ENCODE peak calls at places on chromosome 5, in eight cellular contexts. One of them, this sample, is unnamed.
A peak's percentile ranks its signal among the peaks of the same experiment; 100 is the strongest.

GRCh38 chr5:56561-57290 is 35.2 kb upstream of the PLEKHG4B start:
- DNase-seq in effector memory CD8-positive, alpha-beta T cell: no peak
- DNase-seq in astrocyte: peak; percentile 26
- DNase-seq in posterior cingulate gyrus: no peak
- DNase-seq in DMS153: no peak
- DNase-seq in progenitor cell of endocrine pancreas: peak; percentile 46
- DNase-seq in HuH-7: no peak
- DNase-seq in NCI-H187: no peak
- DNase-seq in this sample: peak; percentile 27

GRCh38 chr5:170333161-170333909 is 35.8 kb upstream of the LCP2 start:
- DNase-seq in effector memory CD8-positive, alpha-beta T cell: peak; percentile 63
- DNase-seq in astrocyte: no peak
- DNase-seq in posterior cingulate gyrus: no peak
- DNase-seq in DMS153: no peak
- DNase-seq in progenitor cell of endocrine pancreas: no peak
- DNase-seq in HuH-7: no peak
- DNase-seq in NCI-H187: no peak
- DNase-seq in this sample: no peak

GRCh38 chr5:55037046-55037771 is 13.2 kb downstream of the GZMK start:
- DNase-seq in effector memory CD8-positive, alpha-beta T cell: peak; percentile 52
- DNase-seq in astrocyte: no peak
- DNase-seq in posterior cingulate gyrus: no peak
- DNase-seq in DMS153: no peak
- DNase-seq in progenitor cell of endocrine pancreas: no peak
- DNase-seq in HuH-7: no peak
- DNase-seq in NCI-H187: no peak
- DNase-seq in this sample: no peak

GRCh38 chr5:35644543-35644942 is 26.9 kb downstream of the SPEF2 start:
- DNase-seq in effector memory CD8-positive, alpha-beta T cell: no peak
- DNase-seq in astrocyte: no peak
- DNase-seq in posterior cingulate gyrus: no peak
- DNase-seq in DMS153: no peak
- DNase-seq in progenitor cell of endocrine pancreas: no peak
- DNase-seq in HuH-7: no peak
- DNase-seq in NCI-H187: no peak
- DNase-seq in this sample: peak; percentile 30

GRCh38 chr5:172716796-172717313 is 54.1 kb downstream of the DUSP1 start:
- DNase-seq in effector memory CD8-positive, alpha-beta T cell: peak; percentile 82
- DNase-seq in astrocyte: peak; percentile 52
- DNase-seq in posterior cingulate gyrus: peak; percentile 97
- DNase-seq in DMS153: peak; percentile 30
- DNase-seq in progenitor cell of endocrine pancreas: peak; percentile 81
- DNase-seq in HuH-7: peak; percentile 73
- DNase-seq in NCI-H187: peak; percentile 42
- DNase-seq in this sample: peak; percentile 73

GRCh38 chr5:96252596-96252995 is 180.5 kb downstream of the PCSK1 start:
- DNase-seq in effector memory CD8-positive, alpha-beta T cell: no peak
- DNase-seq in astrocyte: no peak
- DNase-seq in posterior cingulate gyrus: no peak
- DNase-seq in DMS153: no peak
- DNase-seq in progenitor cell of endocrine pancreas: no peak
- DNase-seq in HuH-7: no peak
- DNase-seq in NCI-H187: no peak
- DNase-seq in this sample: no peak

GRCh38 chr5:61817472-61818326 is 485.6 kb downstream of the ZSWIM6 start:
- DNase-seq in effector memory CD8-positive, alpha-beta T cell: no peak
- DNase-seq in astrocyte: peak; percentile 34
- DNase-seq in posterior cingulate gyrus: peak; percentile 94
- DNase-seq in DMS153: no peak
- DNase-seq in progenitor cell of endocrine pancreas: no peak
- DNase-seq in HuH-7: peak; percentile 13
- DNase-seq in NCI-H187: no peak
- DNase-seq in this sample: peak; percentile 87

GRCh38 chr5:142803428-142804111 is 33.4 kb downstream of the ARHGAP26 start:
- DNase-seq in effector memory CD8-positive, alpha-beta T cell: no peak
- DNase-seq in astrocyte: no peak
- DNase-seq in posterior cingulate gyrus: no peak
- DNase-seq in DMS153: no peak
- DNase-seq in progenitor cell of endocrine pancreas: no peak
- DNase-seq in HuH-7: no peak
- DNase-seq in NCI-H187: no peak
- DNase-seq in this sample: no peak

GRCh38 chr5:149452665-149453617 is 73.8 kb upstream of the IL17B start:
- DNase-seq in effector memory CD8-positive, alpha-beta T cell: no peak
- DNase-seq in astrocyte: peak; percentile 97
- DNase-seq in posterior cingulate gyrus: peak; percentile 60
- DNase-seq in DMS153: no peak
- DNase-seq in progenitor cell of endocrine pancreas: no peak
- DNase-seq in HuH-7: no peak
- DNase-seq in NCI-H187: no peak
- DNase-seq in this sample: peak; percentile 82

GRCh38 chr5:151569132-151570046 is 21.7 kb downstream of the FAT2 start:
- DNase-seq in effector memory CD8-positive, alpha-beta T cell: no peak
- DNase-seq in astrocyte: no peak
- DNase-seq in posterior cingulate gyrus: no peak
- DNase-seq in DMS153: no peak
- DNase-seq in progenitor cell of endocrine pancreas: no peak
- DNase-seq in HuH-7: no peak
- DNase-seq in NCI-H187: no peak
- DNase-seq in this sample: peak; percentile 96

GRCh38 chr5:78610633-78611032 is 37.9 kb downstream of the LHFPL2 start:
- DNase-seq in effector memory CD8-positive, alpha-beta T cell: no peak
- DNase-seq in astrocyte: peak; percentile 54
- DNase-seq in posterior cingulate gyrus: no peak
- DNase-seq in DMS153: no peak
- DNase-seq in progenitor cell of endocrine pancreas: no peak
- DNase-seq in HuH-7: no peak
- DNase-seq in NCI-H187: no peak
- DNase-seq in this sample: no peak

GRCh38 chr5:147558826-147559225 is 49.0 kb upstream of the DPYSL3 start:
- DNase-seq in effector memory CD8-positive, alpha-beta T cell: no peak
- DNase-seq in astrocyte: peak; percentile 68
- DNase-seq in posterior cingulate gyrus: no peak
- DNase-seq in DMS153: peak; percentile 32
- DNase-seq in progenitor cell of endocrine pancreas: no peak
- DNase-seq in HuH-7: no peak
- DNase-seq in NCI-H187: no peak
- DNase-seq in this sample: peak; percentile 55

GRCh38 chr5:88398316-88398715 is 129.7 kb upstream of the TMEM161B start:
- DNase-seq in effector memory CD8-positive, alpha-beta T cell: no peak
- DNase-seq in astrocyte: peak; percentile 30
- DNase-seq in posterior cingulate gyrus: no peak
- DNase-seq in DMS153: no peak
- DNase-seq in progenitor cell of endocrine pancreas: no peak
- DNase-seq in HuH-7: no peak
- DNase-seq in NCI-H187: no peak
- DNase-seq in this sample: no peak

GRCh38 chr5:163943546-163943945 is 438.1 kb downstream of the MAT2B start:
- DNase-seq in effector memory CD8-positive, alpha-beta T cell: no peak
- DNase-seq in astrocyte: peak; percentile 28
- DNase-seq in posterior cingulate gyrus: no peak
- DNase-seq in DMS153: no peak
- DNase-seq in progenitor cell of endocrine pancreas: no peak
- DNase-seq in HuH-7: no peak
- DNase-seq in NCI-H187: no peak
- DNase-seq in this sample: no peak

GRCh38 chr5:64807505-64807904 is 38.8 kb downstream of the CWC27 start:
- DNase-seq in effector memory CD8-positive, alpha-beta T cell: no peak
- DNase-seq in astrocyte: peak; percentile 65
- DNase-seq in posterior cingulate gyrus: no peak
- DNase-seq in DMS153: no peak
- DNase-seq in progenitor cell of endocrine pancreas: no peak
- DNase-seq in HuH-7: no peak
- DNase-seq in NCI-H187: no peak
- DNase-seq in this sample: peak; percentile 40

GRCh38 chr5:74167206-74167929 is 473.2 kb downstream of the ENC1 start:
- DNase-seq in effector memory CD8-positive, alpha-beta T cell: no peak
- DNase-seq in astrocyte: peak; percentile 96
- DNase-seq in posterior cingulate gyrus: no peak
- DNase-seq in DMS153: no peak
- DNase-seq in progenitor cell of endocrine pancreas: no peak
- DNase-seq in HuH-7: no peak
- DNase-seq in NCI-H187: no peak
- DNase-seq in this sample: peak; percentile 63

GRCh38 chr5:135213034-135213386 is 179.0 kb upstream of the PITX1 start:
- DNase-seq in effector memory CD8-positive, alpha-beta T cell: no peak
- DNase-seq in astrocyte: no peak
- DNase-seq in posterior cingulate gyrus: no peak
- DNase-seq in DMS153: no peak
- DNase-seq in progenitor cell of endocrine pancreas: no peak
- DNase-seq in HuH-7: no peak
- DNase-seq in NCI-H187: no peak
- DNase-seq in this sample: no peak

GRCh38 chr5:57267796-57268195 is 93.9 kb downstream of the GPBP1 start:
- DNase-seq in effector memory CD8-positive, alpha-beta T cell: no peak
- DNase-seq in astrocyte: no peak
- DNase-seq in posterior cingulate gyrus: no peak
- DNase-seq in DMS153: no peak
- DNase-seq in progenitor cell of endocrine pancreas: no peak
- DNase-seq in HuH-7: no peak
- DNase-seq in NCI-H187: no peak
- DNase-seq in this sample: no peak

GRCh38 chr5:43428034-43428712 is 16.0 kb upstream of the CCL28 start:
- DNase-seq in effector memory CD8-positive, alpha-beta T cell: no peak
- DNase-seq in astrocyte: peak; percentile 83
- DNase-seq in posterior cingulate gyrus: no peak
- DNase-seq in DMS153: no peak
- DNase-seq in progenitor cell of endocrine pancreas: no peak
- DNase-seq in HuH-7: no peak
- DNase-seq in NCI-H187: no peak
- DNase-seq in this sample: peak; percentile 99

GRCh38 chr5:1882337-1883119 is at the start of gene IRX4:
- DNase-seq in effector memory CD8-positive, alpha-beta T cell: no peak
- DNase-seq in astrocyte: peak; percentile 3
- DNase-seq in posterior cingulate gyrus: peak; percentile 68
- DNase-seq in DMS153: no peak
- DNase-seq in progenitor cell of endocrine pancreas: no peak
- DNase-seq in HuH-7: no peak
- DNase-seq in NCI-H187: no peak
- DNase-seq in this sample: no peak

GRCh38 chr5:1262381-1262780 is 32.5 kb downstream of the TERT start:
- DNase-seq in effector memory CD8-positive, alpha-beta T cell: no peak
- DNase-seq in astrocyte: no peak
- DNase-seq in posterior cingulate gyrus: no peak
- DNase-seq in DMS153: no peak
- DNase-seq in progenitor cell of endocrine pancreas: no peak
- DNase-seq in HuH-7: no peak
- DNase-seq in NCI-H187: no peak
- DNase-seq in this sample: no peak

GRCh38 chr5:74659172-74659571 is 18.6 kb upstream of the ENC1 start:
- DNase-seq in effector memory CD8-positive, alpha-beta T cell: no peak
- DNase-seq in astrocyte: no peak
- DNase-seq in posterior cingulate gyrus: no peak
- DNase-seq in DMS153: no peak
- DNase-seq in progenitor cell of endocrine pancreas: no peak
- DNase-seq in HuH-7: no peak
- DNase-seq in NCI-H187: no peak
- DNase-seq in this sample: no peak

GRCh38 chr5:80061541-80061940 is 26.4 kb downstream of the THBS4 start:
- DNase-seq in effector memory CD8-positive, alpha-beta T cell: no peak
- DNase-seq in astrocyte: no peak
- DNase-seq in posterior cingulate gyrus: peak; percentile 74
- DNase-seq in DMS153: no peak
- DNase-seq in progenitor cell of endocrine pancreas: no peak
- DNase-seq in HuH-7: no peak
- DNase-seq in NCI-H187: no peak
- DNase-seq in this sample: no peak

GRCh38 chr5:110086658-110087388 is 397.1 kb downstream of the MAN2A1 start:
- DNase-seq in effector memory CD8-positive, alpha-beta T cell: peak; percentile 1
- DNase-seq in astrocyte: peak; percentile 95
- DNase-seq in posterior cingulate gyrus: no peak
- DNase-seq in DMS153: no peak
- DNase-seq in progenitor cell of endocrine pancreas: no peak
- DNase-seq in HuH-7: no peak
- DNase-seq in NCI-H187: no peak
- DNase-seq in this sample: peak; percentile 98

GRCh38 chr5:55997742-55998351 is 3.1 kb upstream of the IL6ST start:
- DNase-seq in effector memory CD8-positive, alpha-beta T cell: no peak
- DNase-seq in astrocyte: peak; percentile 61
- DNase-seq in posterior cingulate gyrus: no peak
- DNase-seq in DMS153: no peak
- DNase-seq in progenitor cell of endocrine pancreas: no peak
- DNase-seq in HuH-7: no peak
- DNase-seq in NCI-H187: no peak
- DNase-seq in this sample: peak; percentile 68

GRCh38 chr5:57346336-57346735 is 136.3 kb downstream of the ACTBL2 start:
- DNase-seq in effector memory CD8-positive, alpha-beta T cell: no peak
- DNase-seq in astrocyte: no peak
- DNase-seq in posterior cingulate gyrus: no peak
- DNase-seq in DMS153: no peak
- DNase-seq in progenitor cell of endocrine pancreas: no peak
- DNase-seq in HuH-7: no peak
- DNase-seq in NCI-H187: no peak
- DNase-seq in this sample: no peak

GRCh38 chr5:146026307-146027010 is 78.9 kb downstream of the PLAC8L1 start:
- DNase-seq in effector memory CD8-positive, alpha-beta T cell: no peak
- DNase-seq in astrocyte: no peak
- DNase-seq in posterior cingulate gyrus: no peak
- DNase-seq in DMS153: no peak
- DNase-seq in progenitor cell of endocrine pancreas: no peak
- DNase-seq in HuH-7: no peak
- DNase-seq in NCI-H187: no peak
- DNase-seq in this sample: no peak

GRCh38 chr5:67495072-67495471 is 298.5 kb upstream of the CD180 start:
- DNase-seq in effector memory CD8-positive, alpha-beta T cell: no peak
- DNase-seq in astrocyte: no peak
- DNase-seq in posterior cingulate gyrus: no peak
- DNase-seq in DMS153: no peak
- DNase-seq in progenitor cell of endocrine pancreas: no peak
- DNase-seq in HuH-7: no peak
- DNase-seq in NCI-H187: peak; percentile 39
- DNase-seq in this sample: no peak

GRCh38 chr5:16869821-16870796 is 66.0 kb downstream of the MYO10 start:
- DNase-seq in effector memory CD8-positive, alpha-beta T cell: no peak
- DNase-seq in astrocyte: peak; percentile 71
- DNase-seq in posterior cingulate gyrus: no peak
- DNase-seq in DMS153: no peak
- DNase-seq in progenitor cell of endocrine pancreas: no peak
- DNase-seq in HuH-7: no peak
- DNase-seq in NCI-H187: no peak
- DNase-seq in this sample: peak; percentile 61

GRCh38 chr5:154542000-154542399 is 64.0 kb upstream of the HAND1 start:
- DNase-seq in effector memory CD8-positive, alpha-beta T cell: no peak
- DNase-seq in astrocyte: no peak
- DNase-seq in posterior cingulate gyrus: no peak
- DNase-seq in DMS153: no peak
- DNase-seq in progenitor cell of endocrine pancreas: no peak
- DNase-seq in HuH-7: no peak
- DNase-seq in NCI-H187: no peak
- DNase-seq in this sample: no peak

GRCh38 chr5:161311141-161311708 is 235.3 kb downstream of the GABRB2 start:
- DNase-seq in effector memory CD8-positive, alpha-beta T cell: no peak
- DNase-seq in astrocyte: no peak
- DNase-seq in posterior cingulate gyrus: no peak
- DNase-seq in DMS153: no peak
- DNase-seq in progenitor cell of endocrine pancreas: no peak
- DNase-seq in HuH-7: no peak
- DNase-seq in NCI-H187: no peak
- DNase-seq in this sample: no peak